ENCODE peak calls at places on chromosome 20, in four cellular contexts. Y is stomach, I is Peyer's patch, R is heart left ventricle. U is an unnamed sample.

GRCh38 chr20:64261138-64261537 is 5.6 kb downstream of the PCMTD2 start:
- DNase-seq in R (peak; percentile 42), I (no peak), Y (no peak), U (no peak)

GRCh38 chr20:20734475-20734948 is 22.1 kb upstream of the RALGAPA2 start:
- DNase-seq in I (no peak), Y (no peak), R (no peak), U (no peak)

GRCh38 chr20:56665806-56666205 is 36.7 kb downstream of the TFAP2C start:
- DNase-seq in I (no peak), R (no peak), Y (no peak), U (no peak)

GRCh38 chr20:36314734-36315544 is 8.8 kb downstream of the DLGAP4 start:
- DNase-seq in R (no peak), Y (no peak), I (no peak), U (no peak)

GRCh38 chr20:8196096-8196495 is 64.0 kb downstream of the PLCB1 start:
- DNase-seq in I (no peak), R (no peak), Y (no peak), U (no peak)

GRCh38 chr20:33477386-33478234 is 12.3 kb upstream of the CBFA2T2 start:
- DNase-seq in I (peak; percentile 70), R (no peak), Y (peak; percentile 71), U (no peak)

GRCh38 chr20:41476013-41476441 is 109.4 kb upstream of the EMILIN3 start:
- DNase-seq in Y (peak; percentile 45), I (no peak), R (peak; percentile 32), U (peak; percentile 27)

GRCh38 chr20:63759377-63759901 is 19.9 kb downstream of the SLC2A4RG start:
- DNase-seq in R (no peak), I (no peak), Y (no peak), U (no peak)

GRCh38 chr20:4670439-4670838 is 51.3 kb upstream of the PRND start:
- DNase-seq in I (no peak), Y (no peak), R (no peak), U (no peak)

GRCh38 chr20:663315-664090 is 10.5 kb upstream of the SRXN1 start:
- DNase-seq in I (no peak), R (no peak), Y (no peak), U (no peak)

GRCh38 chr20:25336561-25337422 is 53.8 kb downstream of the ABHD12 start:
- DNase-seq in I (no peak), Y (no peak), R (no peak), U (peak; percentile 24)

GRCh38 chr20:52974155-52974554 is 2.0 kb downstream of the TSHZ2 start:
- DNase-seq in Y (no peak), R (no peak), I (no peak), U (no peak)

GRCh38 chr20:23180451-23180921 is 94.4 kb upstream of the CD93 start:
- DNase-seq in R (peak; percentile 84), Y (no peak), I (no peak), U (peak; percentile 16)

GRCh38 chr20:64256282-64256947 is 867 bp downstream of the PCMTD2 start:
- DNase-seq in I (peak; percentile 43), R (no peak), Y (no peak), U (no peak)

GRCh38 chr20:22918286-22918983 is 116.7 kb upstream of the SSTR4 start:
- DNase-seq in R (no peak), I (no peak), Y (no peak), U (no peak)

GRCh38 chr20:64119301-64119680 is 11.9 kb upstream of the NPBWR2 start:
- DNase-seq in I (peak; percentile 25), Y (no peak), R (no peak), U (no peak)

GRCh38 chr20:62972270-62973032 is 19.9 kb downstream of the SLC17A9 start:
- DNase-seq in I (peak; percentile 94), Y (peak; percentile 90), R (peak; percentile 85), U (peak; percentile 86)

GRCh38 chr20:51591871-51592270 is 49.4 kb upstream of the NFATC2 start:
- DNase-seq in R (no peak), I (no peak), Y (no peak), U (no peak)

DNA sequence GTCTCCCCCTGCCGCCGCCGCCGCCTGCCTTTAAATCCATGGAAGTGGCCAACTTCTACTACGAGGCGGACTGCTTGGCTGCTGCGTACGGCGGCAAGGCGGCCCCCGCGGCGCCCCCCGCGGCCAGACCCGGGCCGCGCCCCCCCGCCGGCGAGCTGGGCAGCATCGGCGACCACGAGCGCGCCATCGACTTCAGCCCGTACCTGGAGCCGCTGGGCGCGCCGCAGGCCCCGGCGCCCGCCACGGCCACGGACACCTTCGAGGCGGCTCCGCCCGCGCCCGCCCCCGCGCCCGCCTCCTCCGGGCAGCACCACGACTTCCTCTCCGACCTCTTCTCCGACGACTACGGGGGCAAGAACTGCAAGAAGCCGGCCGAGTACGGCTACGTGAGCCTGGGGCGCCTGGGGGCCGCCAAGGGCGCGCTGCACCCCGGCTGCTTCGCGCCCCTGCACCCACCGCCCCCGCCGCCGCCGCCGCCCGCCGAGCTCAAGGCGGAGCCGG is 485 bp downstream of the CEBPB start:
- DNase-seq in R (peak; percentile 68), I (peak; percentile 80), Y (peak; percentile 71), U (peak; percentile 65)
- TF ChIP-seq POLR2A in R (no peak), I (no peak), Y (no peak), U (no peak)

DNA sequence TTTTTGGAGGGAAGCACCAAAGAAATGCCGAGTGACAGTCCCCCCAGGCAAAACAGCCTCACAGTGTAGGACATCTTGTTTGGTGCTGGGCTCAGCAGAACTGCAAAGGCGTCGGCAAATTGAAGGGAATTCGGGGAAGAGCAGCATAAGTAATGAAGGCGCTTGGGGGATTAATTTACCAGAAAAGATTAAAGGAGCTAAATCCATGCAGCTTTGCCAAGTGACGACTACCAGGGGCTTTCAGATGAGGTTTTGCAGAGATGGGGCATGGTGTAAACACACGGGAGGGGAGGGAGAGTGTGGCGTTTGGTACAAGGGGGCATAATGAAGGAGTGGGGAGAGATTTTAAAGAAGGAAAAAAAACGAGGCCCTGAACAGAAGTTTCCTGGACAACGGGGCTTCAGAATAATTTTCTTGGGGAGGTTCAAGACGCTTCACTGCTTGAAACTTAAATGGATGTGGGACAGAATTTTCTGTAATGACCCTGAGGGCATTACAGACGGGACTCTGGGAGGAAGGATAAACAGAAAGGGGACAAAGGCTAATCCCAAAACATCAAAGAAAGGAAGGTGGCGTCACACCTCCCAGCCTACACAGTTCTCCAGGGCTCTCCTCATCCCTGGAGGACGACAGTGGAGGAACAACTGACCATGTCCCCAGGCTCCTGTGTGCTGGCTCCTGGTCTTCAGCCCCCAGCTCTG is 45.4 kb upstream of the CDH22 start:
- DNase-seq in R (no peak), Y (no peak), I (no peak), U (no peak)
- H3K27me3 ChIP-seq in R (no peaks in the 10 kb centered on the region), Y (no peaks in the 10 kb centered on the region), I (no peaks in the 10 kb centered on the region), U (no peaks in the 10 kb centered on the region)

GRCh38 chr20:14935285-14935684 is 597.9 kb upstream of the FLRT3 start:
- DNase-seq in I (no peak), Y (no peak), R (no peak), U (no peak)

GRCh38 chr20:14937846-14938245 is 600.4 kb upstream of the FLRT3 start:
- DNase-seq in I (no peak), R (no peak), Y (no peak), U (no peak)

GRCh38 chr20:14937021-14937420 is 599.6 kb upstream of the FLRT3 start:
- DNase-seq in I (no peak), Y (no peak), R (no peak), U (no peak)
- TF ChIP-seq POLR2A in I (no peak), Y (no peak), R (no peak), U (no peak)

DNA sequence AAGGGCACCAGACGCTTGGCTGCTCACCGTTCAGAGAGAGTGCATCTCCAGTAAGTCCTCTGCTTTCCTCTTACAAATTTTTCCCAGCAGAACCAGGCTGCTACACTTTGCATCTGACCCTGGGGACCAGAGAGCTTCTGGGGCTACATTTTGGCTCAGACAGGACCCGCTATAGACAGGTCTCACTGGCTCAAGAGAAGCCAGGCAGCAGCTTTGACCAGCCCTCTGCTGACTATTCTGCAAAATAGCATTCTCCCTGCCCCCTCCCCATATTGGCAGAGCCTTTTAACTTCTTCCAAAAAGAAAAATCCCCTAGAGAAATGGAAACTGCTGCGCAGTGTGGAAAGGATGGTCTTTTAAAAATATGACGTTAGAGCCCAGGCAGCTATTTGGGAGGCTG is 37.2 kb downstream of the CPXM1 start:
- DNase-seq in R (no peak), Y (peak; percentile 20), I (no peak), U (no peak)
- H3K27me3 ChIP-seq in R (peaks cover 31% of the 10 kb centered on the region), Y (no peaks in the 10 kb centered on the region), I (no peaks in the 10 kb centered on the region), U (no peaks in the 10 kb centered on the region)

DNA sequence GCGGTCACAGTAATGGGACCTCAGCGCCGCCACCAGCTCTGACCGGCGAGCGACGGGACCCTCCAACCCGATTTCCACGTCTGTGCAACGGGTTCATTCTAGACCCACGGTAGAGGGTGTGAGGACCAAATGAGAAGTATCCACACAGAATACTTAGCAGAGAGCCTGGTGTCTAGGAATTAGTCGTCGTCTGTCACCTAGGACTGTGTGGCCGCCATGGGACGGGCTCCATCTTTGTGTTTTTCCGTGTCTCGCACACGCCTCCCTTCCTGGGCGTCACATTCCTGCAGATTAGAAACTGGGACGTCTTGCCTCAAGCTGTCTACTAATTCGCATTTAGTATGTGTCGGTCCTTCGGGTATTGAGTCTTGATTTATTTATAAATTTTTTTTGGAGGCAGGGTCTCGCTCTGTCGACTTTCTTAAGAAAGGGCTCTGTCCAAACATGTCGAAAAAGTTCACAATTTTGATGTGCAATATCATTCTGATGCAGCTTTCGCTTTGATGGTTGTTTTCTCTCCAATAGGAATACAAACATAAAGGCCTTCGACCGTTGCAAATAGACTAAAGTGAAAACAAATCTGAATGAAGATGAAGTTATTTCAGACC is 562 bp downstream of the MGME1 start:
- DNase-seq in Y (peak; percentile 52), I (peak; percentile 71), R (peak; percentile 33), U (no peak)
- TF ChIP-seq POLR2A in Y (no peak), I (no peak), R (no peak), U (no peak)

GRCh38 chr20:3238616-3239025 is 369 bp downstream of the SLC4A11 start:
- DNase-seq in R (no peak), I (peak; percentile 57), Y (peak; percentile 34), U (peak; percentile 64)
- H3K27me3 ChIP-seq in R (peaks cover 26% of the 10 kb centered on the region), I (no peaks in the 10 kb centered on the region), Y (peaks cover 38% of the 10 kb centered on the region), U (no peaks in the 10 kb centered on the region)